ENCODE peak calls at places on chromosome 4, in six cellular contexts. One of them, this sample, is unnamed.

GRCh38 chr4:157819693-157820464 is 352.9 kb downstream of the GASK1B start:
- DNase-seq in BE2C: no peak
- DNase-seq in body of pancreas: no peak
- DNase-seq in tibial nerve: no peak
- DNase-seq in fibroblast of the aortic adventitia: no peak
- DNase-seq in astrocyte: no peak
- DNase-seq in this sample: no peak

GRCh38 chr4:41160856-41161255 is 53.5 kb downstream of the APBB2 start:
- DNase-seq in BE2C: no peak
- DNase-seq in body of pancreas: no peak
- DNase-seq in tibial nerve: no peak
- DNase-seq in fibroblast of the aortic adventitia: peak; percentile 43
- DNase-seq in astrocyte: peak; percentile 94
- DNase-seq in this sample: no peak

GRCh38 chr4:10998826-10999225 is 314.3 kb upstream of the CLNK start:
- DNase-seq in BE2C: no peak
- DNase-seq in body of pancreas: no peak
- DNase-seq in tibial nerve: no peak
- DNase-seq in fibroblast of the aortic adventitia: peak; percentile 11
- DNase-seq in astrocyte: peak; percentile 53
- DNase-seq in this sample: peak; percentile 33

GRCh38 chr4:112321768-112322684 is 24.9 kb downstream of the ALPK1 start:
- DNase-seq in BE2C: peak; percentile 69
- DNase-seq in body of pancreas: peak; percentile 52
- DNase-seq in tibial nerve: peak; percentile 86
- DNase-seq in fibroblast of the aortic adventitia: peak; percentile 69
- DNase-seq in astrocyte: peak; percentile 12
- DNase-seq in this sample: peak; percentile 73

GRCh38 chr4:147117400-147117799 is 171.7 kb upstream of the TTC29 start:
- DNase-seq in BE2C: peak; percentile 22
- DNase-seq in body of pancreas: no peak
- DNase-seq in tibial nerve: no peak
- DNase-seq in fibroblast of the aortic adventitia: peak; percentile 81
- DNase-seq in astrocyte: peak; percentile 19
- DNase-seq in this sample: peak; percentile 66

GRCh38 chr4:175469519-175469918 is 342.5 kb downstream of the GPM6A start:
- DNase-seq in BE2C: no peak
- DNase-seq in body of pancreas: no peak
- DNase-seq in tibial nerve: no peak
- DNase-seq in fibroblast of the aortic adventitia: peak; percentile 18
- DNase-seq in astrocyte: peak; percentile 7
- DNase-seq in this sample: peak; percentile 7

GRCh38 chr4:123340381-123340701 is 56.3 kb upstream of the SPRY1 start:
- DNase-seq in BE2C: no peak
- DNase-seq in body of pancreas: no peak
- DNase-seq in tibial nerve: no peak
- DNase-seq in fibroblast of the aortic adventitia: peak; percentile 89
- DNase-seq in astrocyte: peak; percentile 86
- DNase-seq in this sample: peak; percentile 93

GRCh38 chr4:3267576-3268394 is 18.8 kb downstream of the MSANTD1 start:
- DNase-seq in BE2C: no peak
- DNase-seq in body of pancreas: no peak
- DNase-seq in tibial nerve: no peak
- DNase-seq in fibroblast of the aortic adventitia: no peak
- DNase-seq in astrocyte: no peak
- DNase-seq in this sample: no peak

GRCh38 chr4:73446336-73446938 is 10.4 kb downstream of the AFP start:
- DNase-seq in BE2C: peak; percentile 13
- DNase-seq in body of pancreas: peak; percentile 35
- DNase-seq in tibial nerve: peak; percentile 16
- DNase-seq in fibroblast of the aortic adventitia: peak; percentile 65
- DNase-seq in astrocyte: peak; percentile 26
- DNase-seq in this sample: peak; percentile 63

GRCh38 chr4:3320361-3321023 is 27.7 kb downstream of the RGS12 start:
- DNase-seq in BE2C: peak; percentile 3
- DNase-seq in body of pancreas: peak; percentile 29
- DNase-seq in tibial nerve: no peak
- DNase-seq in fibroblast of the aortic adventitia: no peak
- DNase-seq in astrocyte: no peak
- DNase-seq in this sample: no peak

GRCh38 chr4:73883306-73883705 is 14.1 kb downstream of the CXCL1 start:
- DNase-seq in BE2C: no peak
- DNase-seq in body of pancreas: no peak
- DNase-seq in tibial nerve: no peak
- DNase-seq in fibroblast of the aortic adventitia: peak; percentile 74
- DNase-seq in astrocyte: peak; percentile 84
- DNase-seq in this sample: peak; percentile 53

GRCh38 chr4:80713409-80713808 is 317.1 kb upstream of the BMP3 start:
- DNase-seq in BE2C: no peak
- DNase-seq in body of pancreas: no peak
- DNase-seq in tibial nerve: no peak
- DNase-seq in fibroblast of the aortic adventitia: no peak
- DNase-seq in astrocyte: no peak
- DNase-seq in this sample: no peak

GRCh38 chr4:128571747-128572146 is 237.8 kb upstream of the JADE1 start:
- DNase-seq in BE2C: no peak
- DNase-seq in body of pancreas: peak; percentile 80
- DNase-seq in tibial nerve: peak; percentile 64
- DNase-seq in fibroblast of the aortic adventitia: peak; percentile 96
- DNase-seq in astrocyte: peak; percentile 97
- DNase-seq in this sample: peak; percentile 94

GRCh38 chr4:89511776-89512175 is 204.2 kb upstream of the GPRIN3 start:
- DNase-seq in BE2C: no peak
- DNase-seq in body of pancreas: no peak
- DNase-seq in tibial nerve: no peak
- DNase-seq in fibroblast of the aortic adventitia: no peak
- DNase-seq in astrocyte: no peak
- DNase-seq in this sample: no peak

GRCh38 chr4:40763228-40763716 is 13.5 kb downstream of the NSUN7 start:
- DNase-seq in BE2C: no peak
- DNase-seq in body of pancreas: no peak
- DNase-seq in tibial nerve: no peak
- DNase-seq in fibroblast of the aortic adventitia: peak; percentile 75
- DNase-seq in astrocyte: peak; percentile 25
- DNase-seq in this sample: peak; percentile 22

GRCh38 chr4:95549246-95550138 is 719 bp upstream of the UNC5C start:
- DNase-seq in BE2C: no peak
- DNase-seq in body of pancreas: peak; percentile 21
- DNase-seq in tibial nerve: peak; percentile 25
- DNase-seq in fibroblast of the aortic adventitia: peak; percentile 47
- DNase-seq in astrocyte: peak; percentile 52
- DNase-seq in this sample: peak; percentile 58

GRCh38 chr4:108492816-108493595 is 127.4 kb upstream of the RPL34 start:
- DNase-seq in BE2C: peak; percentile 69
- DNase-seq in body of pancreas: no peak
- DNase-seq in tibial nerve: no peak
- DNase-seq in fibroblast of the aortic adventitia: peak; percentile 26
- DNase-seq in astrocyte: peak; percentile 10
- DNase-seq in this sample: no peak

GRCh38 chr4:130639871-130640270 is 1543.9 kb downstream of the C4orf33 start:
- DNase-seq in BE2C: no peak
- DNase-seq in body of pancreas: no peak
- DNase-seq in tibial nerve: no peak
- DNase-seq in fibroblast of the aortic adventitia: no peak
- DNase-seq in astrocyte: no peak
- DNase-seq in this sample: no peak
- H3K4me3 ChIP-seq in BE2C: peak overlapping the region; percentile 15
- H3K4me3 ChIP-seq in body of pancreas: no peak overlapping the region
- H3K4me3 ChIP-seq in tibial nerve: no peak overlapping the region
- H3K4me3 ChIP-seq in fibroblast of the aortic adventitia: no peak overlapping the region
- H3K4me3 ChIP-seq in astrocyte: no peak overlapping the region
- H3K4me3 ChIP-seq in this sample: no peak overlapping the region

GRCh38 chr4:170026253-170026991 is at the start of gene MFAP3L:
- DNase-seq in BE2C: peak; percentile 94
- DNase-seq in body of pancreas: peak; percentile 88
- DNase-seq in tibial nerve: peak; percentile 66
- DNase-seq in fibroblast of the aortic adventitia: peak; percentile 83
- DNase-seq in astrocyte: peak; percentile 85
- DNase-seq in this sample: peak; percentile 90
- TF ChIP-seq CTCF in BE2C: no peak
- TF ChIP-seq CTCF in body of pancreas: no peak
- TF ChIP-seq CTCF in tibial nerve: peak; percentile 64
- TF ChIP-seq CTCF in fibroblast of the aortic adventitia: no peak
- TF ChIP-seq CTCF in astrocyte: no peak
- TF ChIP-seq CTCF in this sample: no peak

DNA sequence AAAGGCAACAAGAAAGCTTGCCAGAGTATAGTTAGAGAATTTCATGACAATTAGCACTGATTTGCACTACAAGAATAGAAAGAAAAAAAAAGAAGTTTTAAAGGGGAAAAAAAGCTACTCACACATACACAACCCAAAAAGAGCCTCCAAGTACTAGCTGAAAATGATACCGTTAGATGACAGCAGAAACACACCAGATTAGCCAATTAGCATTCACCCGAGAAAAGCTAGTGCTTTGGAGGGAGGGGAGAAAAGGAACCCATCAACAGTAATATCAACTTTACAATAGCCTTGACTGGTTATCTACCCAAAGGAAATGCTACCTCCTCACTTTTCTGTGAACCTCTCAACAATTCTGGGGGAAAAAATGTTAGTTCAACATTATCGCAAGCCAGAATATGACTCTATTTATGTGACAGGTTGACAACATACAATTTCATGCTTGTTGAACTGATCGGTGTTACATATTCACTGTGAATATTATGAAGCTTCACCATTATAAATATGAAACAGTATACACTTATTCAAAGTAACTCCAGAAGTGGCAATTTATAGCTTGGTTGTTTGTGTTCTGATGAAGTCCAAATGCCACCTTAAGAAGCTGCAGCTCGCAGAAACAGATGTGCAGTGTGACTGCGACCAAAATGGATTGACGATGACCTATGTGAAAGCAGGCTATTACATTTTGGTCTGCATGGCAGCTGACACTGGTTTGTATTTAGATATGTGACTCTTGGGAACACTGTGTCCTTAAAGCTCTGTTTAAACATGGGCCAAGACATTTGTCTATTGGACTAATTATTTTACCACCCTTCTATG is 15.9 kb downstream of the PPARGC1A start:
- DNase-seq in BE2C: no peak
- DNase-seq in body of pancreas: no peak
- DNase-seq in tibial nerve: no peak
- DNase-seq in fibroblast of the aortic adventitia: no peak
- DNase-seq in astrocyte: no peak
- DNase-seq in this sample: no peak
- H3K4me3 ChIP-seq in BE2C: no peak overlapping the region
- H3K4me3 ChIP-seq in body of pancreas: no peak overlapping the region
- H3K4me3 ChIP-seq in tibial nerve: no peak overlapping the region
- H3K4me3 ChIP-seq in fibroblast of the aortic adventitia: no peak overlapping the region
- H3K4me3 ChIP-seq in astrocyte: no peak overlapping the region
- H3K4me3 ChIP-seq in this sample: no peak overlapping the region

DNA sequence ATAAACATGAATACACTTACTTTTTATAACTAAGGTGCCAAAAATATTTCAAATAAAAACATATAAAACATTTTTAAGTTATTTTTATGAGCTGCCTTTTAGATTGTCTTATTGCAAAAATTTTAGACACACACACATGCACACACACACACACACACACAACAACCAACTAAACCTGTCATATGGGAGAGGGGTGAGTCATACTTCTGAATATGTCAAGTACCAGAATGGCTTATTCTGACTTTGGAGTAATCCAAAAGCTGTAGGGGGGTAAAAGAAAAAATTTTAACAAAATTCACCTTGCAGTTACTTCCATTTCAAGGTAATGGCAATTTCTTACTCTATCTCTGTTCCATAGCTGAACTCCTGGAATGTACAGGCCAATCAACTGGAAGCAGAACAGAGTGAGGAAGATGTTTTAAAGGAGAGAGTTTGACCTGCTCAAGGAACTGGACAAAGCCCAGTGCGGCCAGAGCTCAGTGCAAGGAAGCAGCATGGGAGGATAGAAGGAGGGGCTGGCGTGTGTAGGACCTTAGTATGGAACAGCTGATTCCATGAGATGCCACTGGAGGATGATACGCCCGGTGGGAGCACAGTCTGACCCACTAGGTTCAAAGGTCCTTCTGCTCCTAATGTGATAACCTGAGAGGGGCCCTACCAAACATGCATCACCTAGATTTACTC is 81.7 kb downstream of the USP46 start:
- DNase-seq in BE2C: no peak
- DNase-seq in body of pancreas: no peak
- DNase-seq in tibial nerve: no peak
- DNase-seq in fibroblast of the aortic adventitia: peak; percentile 34
- DNase-seq in astrocyte: peak; percentile 69
- DNase-seq in this sample: peak; percentile 52
- TF ChIP-seq CTCF in BE2C: no peak
- TF ChIP-seq CTCF in body of pancreas: no peak
- TF ChIP-seq CTCF in tibial nerve: no peak
- TF ChIP-seq CTCF in fibroblast of the aortic adventitia: no peak
- TF ChIP-seq CTCF in astrocyte: no peak
- TF ChIP-seq CTCF in this sample: no peak

DNA sequence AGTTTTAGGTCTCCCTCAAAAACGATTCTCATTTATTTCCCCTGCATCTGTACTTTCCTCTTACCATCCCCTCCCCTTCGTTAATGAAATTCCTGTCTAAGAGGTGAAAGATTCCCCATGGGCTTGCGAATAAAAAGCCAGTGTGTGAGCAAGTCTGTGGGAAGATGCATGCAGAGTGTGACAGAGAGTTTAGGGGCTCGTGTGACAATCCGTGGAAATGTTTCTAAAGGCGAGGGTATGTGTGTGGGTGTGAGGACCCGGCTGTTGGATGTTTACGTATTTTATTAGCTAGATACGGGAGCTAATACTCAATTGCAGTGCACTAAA is 716 bp upstream of the HOPX start:
- DNase-seq in BE2C: no peak
- DNase-seq in body of pancreas: no peak
- DNase-seq in tibial nerve: no peak
- DNase-seq in fibroblast of the aortic adventitia: no peak
- DNase-seq in astrocyte: no peak
- DNase-seq in this sample: no peak
- H3K4me3 ChIP-seq in BE2C: no peak overlapping the region
- H3K4me3 ChIP-seq in body of pancreas: no peak overlapping the region
- H3K4me3 ChIP-seq in tibial nerve: no peak overlapping the region
- H3K4me3 ChIP-seq in fibroblast of the aortic adventitia: no peak overlapping the region
- H3K4me3 ChIP-seq in astrocyte: no peak overlapping the region
- H3K4me3 ChIP-seq in this sample: no peak overlapping the region

This sample was measured in fibroblast of pulmonary artery.